ENCODE peak calls at places on chromosomes 16 and 17, in eight cellular contexts. F, N, H, P, G, M, U and K are unnamed samples. For H3K4me1, the result is how much of the 10 kb centered on the place peaks cover.

GRCh38 chr17:8189041-8189710 is 804 bp downstream of the BORCS6 start:
- DNase-seq in H (no peak), P (no peak), U (peak), N (peak), F (peak), M (no peak), G (peak), K (no peak)

GRCh38 chr17:57666198-57666870 is 78.8 kb downstream of the CCDC182 start:
- DNase-seq in G (no peak), N (no peak), M (no peak), H (no peak), F (no peak), U (peak), P (no peak), K (no peak)

GRCh38 chr17:33292184-33292980 is 713 bp downstream of the ASIC2 start:
- DNase-seq in G (peak), M (no peak), F (peak), H (no peak), P (no peak), N (peak), U (no peak), K (peak)

GRCh38 chr17:57530508-57530907 is 214.6 kb downstream of the CCDC182 start:
- DNase-seq in F (no peak), G (no peak), N (no peak), U (no peak), P (no peak), M (no peak), H (no peak), K (peak)

GRCh38 chr17:17959520-17960361 is 12.5 kb downstream of the TOM1L2 start:
- DNase-seq in M (no peak), F (no peak), H (no peak), P (no peak), N (no peak), G (no peak), U (no peak), K (peak)

GRCh38 chr16:56679813-56680212 is 2.5 kb upstream of the MT1X start:
- DNase-seq in F (no peak), M (no peak), U (peak), H (no peak), P (no peak), N (no peak), G (no peak), K (no peak)

GRCh38 chr16:28125592-28125991 is 62.1 kb upstream of the GSG1L start:
- DNase-seq in F (no peak), N (no peak), P (no peak), G (no peak), U (no peak), M (no peak), H (no peak), K (no peak)

GRCh38 chr17:37510056-37510455 is 20.4 kb downstream of the DUSP14 start:
- DNase-seq in H (no peak), F (no peak), G (no peak), M (no peak), P (no peak), N (no peak), U (no peak), K (no peak)

GRCh38 chr16:16982614-16983013 is 488.1 kb downstream of the XYLT1 start:
- DNase-seq in U (no peak), N (no peak), M (no peak), G (no peak), F (no peak), H (no peak), P (no peak), K (no peak)

GRCh38 chr17:18191967-18192366 is 8.3 kb downstream of the ALKBH5 start:
- DNase-seq in F (no peak), N (peak), P (no peak), H (no peak), U (no peak), G (no peak), M (no peak), K (no peak)

GRCh38 chr16:66188786-66189725 is 177.4 kb upstream of the CDH5 start:
- DNase-seq in P (no peak), H (no peak), N (peak), G (no peak), U (peak), F (peak), M (no peak), K (peak)

GRCh38 chr16:11310997-11311561 is 29.9 kb upstream of the PRM1 start:
- DNase-seq in N (no peak), M (no peak), H (peak), F (no peak), G (no peak), U (no peak), P (no peak), K (no peak)

GRCh38 chr16:53714080-53715050 is 10.4 kb downstream of the FTO start:
- DNase-seq in G (no peak), N (no peak), M (no peak), H (no peak), F (no peak), P (no peak), U (no peak), K (no peak)

GRCh38 chr16:87661561-87661960 is 59.3 kb downstream of the JPH3 start:
- DNase-seq in M (no peak), G (peak), H (peak), F (no peak), N (no peak), U (no peak), P (no peak), K (peak)

GRCh38 chr16:24041834-24042631 is 206.2 kb downstream of the PRKCB start:
- DNase-seq in U (no peak), N (peak), G (peak), F (no peak), H (peak), P (peak), M (no peak), K (peak)

GRCh38 chr17:22453181-22453580 is 760.9 kb downstream of the KCNJ18 start:
- DNase-seq in P (no peak), U (no peak), M (no peak), F (no peak), N (no peak), H (no peak), G (no peak), K (no peak)

GRCh38 chr16:2328428-2328827 is 12.1 kb downstream of the ABCA3 start:
- DNase-seq in G (no peak), H (no peak), N (no peak), U (peak), P (no peak), F (no peak), M (no peak), K (no peak)

GRCh38 chr17:7577327-7578199 is 1.9 kb upstream of the CD68 start:
- DNase-seq in F (peak), M (no peak), G (no peak), P (no peak), N (no peak), H (no peak), U (no peak), K (no peak)

GRCh38 chr17:71791311-71791710 is 329.5 kb upstream of the SOX9 start:
- DNase-seq in H (no peak), U (no peak), F (no peak), N (no peak), P (no peak), G (no peak), M (no peak), K (no peak)

GRCh38 chr17:42598905-42599304 is 10.3 kb downstream of the RETREG3 start:
- DNase-seq in M (no peak), G (no peak), P (no peak), F (no peak), U (no peak), H (no peak), N (peak), K (no peak)

GRCh38 chr16:69773255-69773947 is 11.3 kb downstream of the WWP2 start:
- DNase-seq in F (no peak), M (no peak), U (no peak), G (no peak), P (no peak), H (no peak), N (no peak), K (no peak)

GRCh38 chr16:14244344-14245010 is 173.4 kb downstream of the MRTFB start:
- DNase-seq in P (no peak), M (no peak), N (no peak), H (no peak), U (no peak), F (no peak), G (no peak), K (peak)

GRCh38 chr17:57662021-57662420 is 83.1 kb downstream of the CCDC182 start:
- DNase-seq in P (no peak), H (no peak), U (no peak), N (no peak), G (no peak), M (no peak), F (no peak), K (no peak)

GRCh38 chr16:88901718-88902337 is 35.4 kb upstream of the PABPN1L start:
- DNase-seq in H (no peak), M (no peak), P (no peak), U (no peak), G (no peak), N (no peak), F (no peak), K (no peak)

GRCh38 chr17:83100853-83101391 is 21.5 kb downstream of the METRNL start:
- DNase-seq in P (no peak), F (peak), M (no peak), U (no peak), G (no peak), N (no peak), H (peak), K (no peak)

GRCh38 chr16:69924777-69925191 is 26.4 kb upstream of the CLEC18A start:
- DNase-seq in U (peak), P (no peak), M (peak), F (peak), N (no peak), G (peak), H (no peak), K (peak)

GRCh38 chr17:79608729-79609039 is 2.2 kb downstream of the RBFOX3 start:
- DNase-seq in F (no peak), H (no peak), G (no peak), U (no peak), P (no peak), M (no peak), N (no peak), K (no peak)

GRCh38 chr16:84340305-84341040 is 27.9 kb upstream of the ATP2C2 start:
- DNase-seq in G (no peak), F (no peak), U (no peak), H (no peak), M (no peak), P (peak), N (no peak), K (peak)

GRCh38 chr16:68719993-68720489 is 17.1 kb upstream of the CDH1 start:
- DNase-seq in M (no peak), G (no peak), P (no peak), H (no peak), U (no peak), F (no peak), N (no peak), K (no peak)

GRCh38 chr16:4339909-4340308 is 11.2 kb downstream of the PAM16 start:
- DNase-seq in P (no peak), M (no peak), H (no peak), F (peak), U (no peak), N (peak), G (peak), K (peak)

GRCh38 chr16:84511180-84511800 is 6.8 kb upstream of the MEAK7 start:
- DNase-seq in F (peak), N (peak), P (peak), M (peak), H (peak), G (peak), U (peak), K (peak)

GRCh38 chr17:4747847-4748246 is 8.1 kb upstream of the CXCL16 start:
- DNase-seq in N (no peak), F (peak), G (no peak), U (no peak), H (peak), M (no peak), P (no peak), K (peak)

GRCh38 chr17:4742629-4743028 is 2.9 kb upstream of the CXCL16 start:
- DNase-seq in U (no peak), P (no peak), F (peak), G (no peak), N (no peak), M (no peak), H (no peak), K (no peak)

GRCh38 chr17:4743898-4744297 is 4.2 kb upstream of the CXCL16 start:
- DNase-seq in N (no peak), U (no peak), M (no peak), G (no peak), H (no peak), P (no peak), F (peak), K (no peak)

GRCh38 chr17:4743216-4743615 is 3.5 kb upstream of the CXCL16 start:
- DNase-seq in N (no peak), U (no peak), H (no peak), G (no peak), P (no peak), F (peak), M (no peak), K (no peak)

GRCh38 chr17:4744999-4745969 is 5.6 kb upstream of the CXCL16 start:
- DNase-seq in G (no peak), P (no peak), M (no peak), H (no peak), U (no peak), F (peak), N (no peak), K (no peak)
- TF ChIP-seq CTCF in G (no peak), P (no peak), M (no peak), H (no peak), U (no peak), F (no peak), N (no peak), K (no peak)

DNA sequence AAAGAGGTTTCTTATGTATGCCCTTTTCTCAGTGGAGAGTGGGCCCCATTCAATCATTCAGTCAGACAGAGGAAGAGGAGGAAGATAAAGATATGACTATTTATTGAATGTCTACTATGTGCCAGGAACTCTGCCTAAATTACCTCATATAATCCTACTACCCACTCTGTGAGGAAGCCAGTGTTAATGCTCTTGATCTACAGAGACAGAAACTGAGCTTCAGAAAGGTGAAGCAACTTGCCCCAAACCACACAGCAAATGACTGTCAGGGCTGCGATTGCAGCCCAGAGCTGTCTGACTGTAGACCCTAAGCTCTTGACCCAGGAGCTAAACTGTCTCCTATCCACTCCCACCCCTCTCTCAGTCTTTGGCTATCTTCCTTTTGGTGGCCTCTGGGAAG is 8.4 kb downstream of the SRCIN1 start:
- DNase-seq in U (no peak), H (no peak), F (no peak), N (no peak), P (no peak), G (no peak), M (no peak), K (no peak)
- H3K4me1 ChIP-seq in U (under half), H (under half), F (under half), N (under half), P (under half), G (under half), M (under half), K (under half)

GRCh38 chr17:12301551-12301950 is 280.9 kb downstream of the MAP2K4 start:
- DNase-seq in M (no peak), U (no peak), F (no peak), H (no peak), G (no peak), P (no peak), N (no peak), K (no peak)

DNA sequence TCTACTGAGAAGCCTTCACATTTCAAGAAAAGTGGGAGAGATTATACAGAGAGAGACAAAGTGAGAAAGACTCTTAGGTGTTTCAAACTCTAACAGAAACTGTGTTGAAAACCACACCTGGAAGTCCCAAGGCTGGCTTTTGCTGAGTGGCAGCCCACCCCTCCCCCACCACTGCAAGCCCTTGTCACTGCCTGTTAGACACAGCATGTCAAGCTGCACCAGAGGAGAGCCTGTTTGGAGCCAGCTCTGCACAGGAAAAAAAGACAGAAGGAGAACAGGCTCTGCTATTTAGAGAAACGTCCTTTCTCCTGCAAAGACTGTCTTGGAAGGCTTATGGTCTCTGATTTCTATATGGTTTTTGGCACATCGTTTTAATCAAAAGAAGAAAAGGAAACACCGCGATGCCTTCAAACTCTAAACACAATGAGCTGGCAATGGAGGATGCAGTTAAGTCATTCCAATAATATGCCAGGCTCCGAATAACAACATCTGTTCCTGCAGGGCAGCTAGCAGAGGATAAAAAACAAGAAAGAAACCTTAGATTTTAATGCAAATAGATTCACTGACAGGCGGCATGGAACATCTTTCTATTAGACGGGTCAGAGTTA is 275.5 kb downstream of the MAP2K4 start:
- DNase-seq in P (no peak), M (no peak), F (no peak), H (peak), G (peak), N (no peak), U (no peak), K (peak)
- H3K4me3 ChIP-seq in P (no peak), M (peak), F (no peak), H (no peak), G (no peak), N (no peak), U (no peak), K (no peak)

DNA sequence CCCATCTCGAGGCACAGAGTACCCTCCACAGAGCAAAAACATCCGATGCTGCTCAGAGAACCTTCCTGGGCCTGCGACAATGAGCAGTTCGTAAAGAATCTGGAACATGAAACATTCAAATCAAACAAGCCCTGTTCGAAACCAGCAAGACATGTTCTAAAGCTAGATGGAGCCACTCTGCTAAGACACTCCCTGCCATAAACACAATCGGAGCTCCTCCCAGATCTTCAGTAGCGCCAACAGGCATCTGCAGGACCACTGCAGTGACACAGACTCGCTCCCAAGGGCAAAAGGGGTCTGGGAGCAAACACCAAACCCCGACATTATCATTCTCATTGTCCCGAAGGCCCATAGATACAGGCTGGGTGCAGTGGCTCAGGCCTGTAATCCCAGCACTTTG is 108.7 kb downstream of the ZFHX3 start:
- DNase-seq in G (no peak), N (peak), F (peak), U (peak), P (no peak), H (no peak), M (no peak), K (peak)
- TF ChIP-seq CTCF in G (peak), N (peak), F (no peak), U (peak), P (no peak), H (no peak), M (no peak), K (peak)

GRCh38 chr17:27564463-27564862 is 66.5 kb upstream of the LGALS9 start:
- DNase-seq in H (no peak), U (no peak), M (no peak), G (no peak), N (no peak), F (peak), P (no peak), K (no peak)
- H3K4me1 ChIP-seq in H (under half), U (under half), M (under half), G (half or more), N (under half), F (under half), P (under half), K (under half)

GRCh38 chr17:75751676-75752404 is 13.2 kb downstream of the GALK1 start:
- DNase-seq in F (no peak), G (no peak), H (no peak), P (no peak), M (no peak), U (no peak), N (no peak), K (no peak)

GRCh38 chr17:75753514-75754377 is 11.2 kb downstream of the GALK1 start:
- DNase-seq in N (peak), M (no peak), P (peak), F (peak), G (peak), H (peak), U (peak), K (peak)

GRCh38 chr17:75754378-75755204 is 10.4 kb downstream of the GALK1 start:
- DNase-seq in F (no peak), U (no peak), M (no peak), P (no peak), G (no peak), N (no peak), H (no peak), K (no peak)

GRCh38 chr17:75752405-75753192 is 12.4 kb downstream of the GALK1 start:
- DNase-seq in N (no peak), U (no peak), M (no peak), F (no peak), H (no peak), G (no peak), P (no peak), K (no peak)

GRCh38 chr17:75753193-75753513 is 11.8 kb downstream of the GALK1 start:
- DNase-seq in N (no peak), H (no peak), G (no peak), U (no peak), M (no peak), F (no peak), P (no peak), K (no peak)
- H3K4me3 ChIP-seq in N (peak), H (peak), G (peak), U (peak), M (peak), F (peak), P (no peak), K (no peak)

DNA sequence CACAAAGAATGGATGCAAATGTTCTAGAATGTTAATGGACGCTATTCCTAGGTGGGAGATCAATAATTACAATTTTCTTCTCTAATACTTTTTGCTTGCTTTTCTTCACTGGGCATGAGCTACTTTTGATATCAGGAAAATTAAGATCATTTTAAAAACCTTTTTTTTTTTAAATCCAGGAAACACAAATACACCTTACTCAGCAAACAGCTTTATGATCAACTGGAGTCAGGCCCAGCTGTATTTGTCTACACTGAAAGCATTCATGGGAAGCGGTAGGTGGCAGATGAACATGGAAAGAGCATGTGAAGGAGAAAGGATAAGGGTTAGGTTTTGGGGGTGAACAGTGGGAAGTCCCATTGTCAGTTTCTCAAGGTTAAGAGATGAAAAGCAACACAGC is 97.8 kb downstream of the WDR59 start:
- DNase-seq in N (no peak), M (no peak), U (no peak), H (no peak), P (no peak), F (no peak), G (no peak), K (no peak)
- TF ChIP-seq CTCF in N (no peak), M (no peak), U (no peak), H (no peak), P (no peak), F (no peak), G (no peak), K (no peak)

GRCh38 chr17:47281246-47281645 is 27.6 kb downstream of the ITGB3 start:
- DNase-seq in U (no peak), M (no peak), F (no peak), P (no peak), G (no peak), H (no peak), N (no peak), K (no peak)

GRCh38 chr17:47277921-47278320 is 24.3 kb downstream of the ITGB3 start:
- DNase-seq in U (no peak), F (no peak), G (no peak), H (no peak), P (no peak), N (no peak), M (no peak), K (no peak)

GRCh38 chr17:47278561-47278960 is 24.9 kb downstream of the ITGB3 start:
- DNase-seq in M (no peak), P (no peak), F (no peak), H (peak), N (no peak), G (no peak), U (no peak), K (no peak)

GRCh38 chr17:47279062-47279801 is 25.6 kb downstream of the ITGB3 start:
- DNase-seq in H (peak), P (peak), F (peak), N (no peak), U (peak), G (peak), M (peak), K (peak)

GRCh38 chr17:47280072-47280811 is 26.6 kb downstream of the ITGB3 start:
- DNase-seq in N (no peak), G (no peak), F (peak), U (peak), M (no peak), P (no peak), H (no peak), K (peak)
- H3K4me1 ChIP-seq in N (under half), G (half or more), F (under half), U (under half), M (under half), P (under half), H (under half), K (under half)